ENCODE peak calls at places on chromosomes 2 and 18, in four cellular contexts. One of them, this sample, is unnamed.

GRCh38 chr2:176553685-176554106 is 284.5 kb downstream of the MTX2 start:
- DNase-seq in adrenal gland: peak; percentile 82
- DNase-seq in mammary epithelial cell: peak; percentile 43
- DNase-seq in SK-N-SH: peak; percentile 78
- DNase-seq in this sample: peak; percentile 27

GRCh38 chr2:113342650-113343049 is 63.9 kb upstream of the PAX8 start:
- DNase-seq in adrenal gland: peak; percentile 27
- DNase-seq in mammary epithelial cell: no peak
- DNase-seq in SK-N-SH: no peak
- DNase-seq in this sample: no peak

GRCh38 chr18:48615566-48616401 is 77.0 kb downstream of the CTIF start:
- DNase-seq in adrenal gland: no peak
- DNase-seq in mammary epithelial cell: no peak
- DNase-seq in SK-N-SH: no peak
- DNase-seq in this sample: no peak

GRCh38 chr18:30828700-30829099 is 213.8 kb downstream of the DSC3 start:
- DNase-seq in adrenal gland: no peak
- DNase-seq in mammary epithelial cell: peak; percentile 32
- DNase-seq in SK-N-SH: no peak
- DNase-seq in this sample: no peak

GRCh38 chr2:20507166-20507692 is 60.4 kb downstream of the RHOB start:
- DNase-seq in adrenal gland: no peak
- DNase-seq in mammary epithelial cell: no peak
- DNase-seq in SK-N-SH: no peak
- DNase-seq in this sample: peak; percentile 52

GRCh38 chr2:25740810-25741381 is 67.5 kb upstream of the DTNB start:
- DNase-seq in adrenal gland: no peak
- DNase-seq in mammary epithelial cell: peak; percentile 21
- DNase-seq in SK-N-SH: no peak
- DNase-seq in this sample: peak; percentile 30

GRCh38 chr2:128236491-128237035 is 82.1 kb downstream of the HS6ST1 start:
- DNase-seq in adrenal gland: peak; percentile 46
- DNase-seq in mammary epithelial cell: peak; percentile 64
- DNase-seq in SK-N-SH: no peak
- DNase-seq in this sample: no peak

GRCh38 chr2:225457462-225457861 is 58.0 kb downstream of the NYAP2 start:
- DNase-seq in adrenal gland: no peak
- DNase-seq in mammary epithelial cell: no peak
- DNase-seq in SK-N-SH: no peak
- DNase-seq in this sample: no peak

GRCh38 chr2:218123986-218124385 is 1.8 kb upstream of the CXCR2 start:
- DNase-seq in adrenal gland: no peak
- DNase-seq in mammary epithelial cell: no peak
- DNase-seq in SK-N-SH: no peak
- DNase-seq in this sample: no peak

GRCh38 chr2:44120428-44120827 is 48.2 kb upstream of the PPM1B start:
- DNase-seq in adrenal gland: no peak
- DNase-seq in mammary epithelial cell: peak; percentile 86
- DNase-seq in SK-N-SH: no peak
- DNase-seq in this sample: no peak

GRCh38 chr2:88187038-88187676 is 17.0 kb downstream of the THNSL2 start:
- DNase-seq in adrenal gland: peak; percentile 42
- DNase-seq in mammary epithelial cell: peak; percentile 72
- DNase-seq in SK-N-SH: peak; percentile 82
- DNase-seq in this sample: peak; percentile 69

GRCh38 chr2:1817256-1818127 is 73.2 kb upstream of the PXDN start:
- DNase-seq in adrenal gland: peak; percentile 88
- DNase-seq in mammary epithelial cell: peak; percentile 81
- DNase-seq in SK-N-SH: peak; percentile 99
- DNase-seq in this sample: peak; percentile 74

GRCh38 chr2:14826518-14826917 is 194.0 kb downstream of the LRATD1 start:
- DNase-seq in adrenal gland: no peak
- DNase-seq in mammary epithelial cell: peak; percentile 77
- DNase-seq in SK-N-SH: no peak
- DNase-seq in this sample: no peak

GRCh38 chr2:239606955-239607794 is 206.4 kb upstream of the HDAC4 start:
- DNase-seq in adrenal gland: no peak
- DNase-seq in mammary epithelial cell: no peak
- DNase-seq in SK-N-SH: no peak
- DNase-seq in this sample: no peak

GRCh38 chr2:172403402-172403801 is 24.0 kb upstream of the ITGA6 start:
- DNase-seq in adrenal gland: no peak
- DNase-seq in mammary epithelial cell: peak; percentile 82
- DNase-seq in SK-N-SH: no peak
- DNase-seq in this sample: no peak

GRCh38 chr2:174634130-174635014 is 36.8 kb upstream of the WIPF1 start:
- DNase-seq in adrenal gland: no peak
- DNase-seq in mammary epithelial cell: no peak
- DNase-seq in SK-N-SH: no peak
- DNase-seq in this sample: no peak

GRCh38 chr2:45435316-45435715 is 175.8 kb downstream of the SRBD1 start:
- DNase-seq in adrenal gland: peak; percentile 34
- DNase-seq in mammary epithelial cell: peak; percentile 48
- DNase-seq in SK-N-SH: peak; percentile 24
- DNase-seq in this sample: no peak

GRCh38 chr2:223724831-223725230 is 112.6 kb downstream of the AP1S3 start:
- DNase-seq in adrenal gland: no peak
- DNase-seq in mammary epithelial cell: no peak
- DNase-seq in SK-N-SH: peak; percentile 7
- DNase-seq in this sample: no peak

GRCh38 chr18:12744103-12744502 is 41.3 kb downstream of the PSMG2 start:
- DNase-seq in adrenal gland: no peak
- DNase-seq in mammary epithelial cell: peak; percentile 64
- DNase-seq in SK-N-SH: peak; percentile 66
- DNase-seq in this sample: no peak

GRCh38 chr2:229169751-229170150 is 101.3 kb downstream of the PID1 start:
- DNase-seq in adrenal gland: peak; percentile 48
- DNase-seq in mammary epithelial cell: no peak
- DNase-seq in SK-N-SH: no peak
- DNase-seq in this sample: no peak

GRCh38 chr2:69619725-69620124 is 23.8 kb downstream of the AAK1 start:
- DNase-seq in adrenal gland: no peak
- DNase-seq in mammary epithelial cell: no peak
- DNase-seq in SK-N-SH: no peak
- DNase-seq in this sample: no peak

GRCh38 chr2:40372586-40372985 is 79.3 kb downstream of the SLC8A1 start:
- DNase-seq in adrenal gland: no peak
- DNase-seq in mammary epithelial cell: no peak
- DNase-seq in SK-N-SH: no peak
- DNase-seq in this sample: no peak

GRCh38 chr2:39686470-39686869 is 20.8 kb downstream of the TMEM178A start:
- DNase-seq in adrenal gland: no peak
- DNase-seq in mammary epithelial cell: no peak
- DNase-seq in SK-N-SH: no peak
- DNase-seq in this sample: no peak

GRCh38 chr2:54185105-54185504 is 69.7 kb downstream of the ACYP2 start:
- DNase-seq in adrenal gland: no peak
- DNase-seq in mammary epithelial cell: no peak
- DNase-seq in SK-N-SH: no peak
- DNase-seq in this sample: no peak

GRCh38 chr2:196677404-196677803 is 37.9 kb downstream of the CCDC150 start:
- DNase-seq in adrenal gland: no peak
- DNase-seq in mammary epithelial cell: peak; percentile 74
- DNase-seq in SK-N-SH: peak; percentile 25
- DNase-seq in this sample: no peak

GRCh38 chr2:100924520-100925451 is 77.3 kb upstream of the RPL31 start:
- DNase-seq in adrenal gland: peak; percentile 83
- DNase-seq in mammary epithelial cell: no peak
- DNase-seq in SK-N-SH: no peak
- DNase-seq in this sample: no peak

GRCh38 chr2:100923461-100924020 is 78.5 kb upstream of the RPL31 start:
- DNase-seq in adrenal gland: no peak
- DNase-seq in mammary epithelial cell: no peak
- DNase-seq in SK-N-SH: no peak
- DNase-seq in this sample: no peak

GRCh38 chr2:100921685-100922161 is 80.4 kb upstream of the RPL31 start:
- DNase-seq in adrenal gland: no peak
- DNase-seq in mammary epithelial cell: no peak
- DNase-seq in SK-N-SH: peak; percentile 44
- DNase-seq in this sample: no peak

GRCh38 chr2:100924122-100924519 is 78.0 kb upstream of the RPL31 start:
- DNase-seq in adrenal gland: no peak
- DNase-seq in mammary epithelial cell: no peak
- DNase-seq in SK-N-SH: no peak
- DNase-seq in this sample: no peak

DNA sequence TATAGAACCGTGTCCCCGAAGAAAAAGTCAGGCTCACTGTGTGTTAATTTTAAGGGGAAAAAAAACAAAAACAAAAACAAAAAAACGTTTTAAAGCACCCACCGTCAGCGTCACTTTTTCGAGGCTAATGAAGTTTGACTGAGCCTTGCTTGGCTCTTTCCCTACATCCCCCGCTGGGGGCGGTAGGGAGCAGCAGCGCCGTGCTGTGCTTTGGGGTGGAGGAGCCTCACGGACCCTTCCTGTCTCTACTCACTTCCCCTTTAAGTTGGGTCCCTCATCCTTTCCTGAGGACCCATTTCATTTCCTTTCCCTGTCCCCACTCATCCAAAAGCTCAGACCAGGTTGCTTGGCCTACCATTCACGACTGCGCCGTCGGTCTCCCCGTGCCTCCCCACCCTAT is 82.8 kb upstream of the RPL31 start:
- DNase-seq in adrenal gland: no peak
- DNase-seq in mammary epithelial cell: no peak
- DNase-seq in SK-N-SH: peak; percentile 19
- DNase-seq in this sample: no peak
- TF ChIP-seq CTCF in adrenal gland: peak; percentile 22
- TF ChIP-seq CTCF in mammary epithelial cell: peak; percentile 24
- TF ChIP-seq CTCF in SK-N-SH: peak; percentile 41
- TF ChIP-seq CTCF in this sample: peak; percentile 51

GRCh38 chr2:99473496-99474083 is 16.2 kb downstream of the REV1 start:
- DNase-seq in adrenal gland: no peak
- DNase-seq in mammary epithelial cell: no peak
- DNase-seq in SK-N-SH: no peak
- DNase-seq in this sample: no peak
- H3K27ac ChIP-seq in adrenal gland: no peak overlapping the region
- H3K27ac ChIP-seq in mammary epithelial cell: peak overlapping the region; percentile 43
- H3K27ac ChIP-seq in SK-N-SH: no peak overlapping the region
- H3K27ac ChIP-seq in this sample: no peak overlapping the region

DNA sequence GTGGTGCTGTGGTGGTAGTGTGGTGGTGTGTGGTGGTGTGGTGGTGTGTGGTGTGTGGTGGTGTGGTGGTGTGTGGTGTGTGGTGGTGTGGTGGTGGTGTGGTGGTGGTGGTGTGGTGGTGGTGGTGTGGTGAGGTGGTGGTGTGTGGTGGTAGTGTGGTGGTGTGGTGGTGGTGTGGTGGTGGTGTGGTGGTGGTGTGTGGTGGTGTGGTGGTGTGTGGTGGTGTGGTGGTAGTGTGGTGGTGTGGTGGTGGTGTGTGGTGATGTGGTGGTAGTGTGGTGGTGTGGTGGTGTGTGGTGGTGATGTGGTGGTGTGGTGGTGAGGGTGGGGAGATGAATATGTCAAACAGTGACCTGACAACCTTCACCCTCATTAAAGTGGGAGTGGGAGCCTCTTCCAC is 55.6 kb upstream of the DLGAP1 start:
- DNase-seq in adrenal gland: no peak
- DNase-seq in mammary epithelial cell: peak; percentile 0
- DNase-seq in SK-N-SH: peak; percentile 10
- DNase-seq in this sample: no peak
- H3K9me3 ChIP-seq in adrenal gland: no peaks in the 10 kb centered on the region
- H3K9me3 ChIP-seq in mammary epithelial cell: peaks cover 18% of the 10 kb centered on the region
- H3K9me3 ChIP-seq in SK-N-SH: no peaks in the 10 kb centered on the region
- H3K9me3 ChIP-seq in this sample: no peaks in the 10 kb centered on the region

DNA sequence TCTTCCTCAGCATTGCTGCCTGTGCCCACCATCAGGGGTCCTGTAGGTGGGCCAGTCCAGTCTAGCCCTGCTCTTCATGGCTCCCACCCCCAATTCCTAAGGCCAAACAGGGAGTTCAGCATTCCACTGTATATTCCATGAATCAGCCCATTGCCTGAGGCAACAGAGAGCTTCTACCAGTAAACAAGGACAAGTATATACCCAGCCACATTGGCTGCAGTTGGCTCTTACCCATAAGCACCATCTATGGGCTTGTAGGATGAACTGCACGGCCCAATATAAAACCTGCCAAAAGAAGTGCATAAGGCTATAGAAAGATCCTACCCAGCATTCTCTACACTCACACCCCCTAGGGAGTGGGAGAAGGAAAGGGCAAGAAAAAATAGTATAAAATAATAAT is 95.1 kb upstream of the SALL3 start:
- DNase-seq in adrenal gland: no peak
- DNase-seq in mammary epithelial cell: no peak
- DNase-seq in SK-N-SH: no peak
- DNase-seq in this sample: no peak
- TF ChIP-seq CTCF in adrenal gland: no peak
- TF ChIP-seq CTCF in mammary epithelial cell: no peak
- TF ChIP-seq CTCF in SK-N-SH: no peak
- TF ChIP-seq CTCF in this sample: peak; percentile 51

GRCh38 chr2:120809151-120809550 is 73.5 kb downstream of the GLI2 start:
- DNase-seq in adrenal gland: no peak
- DNase-seq in mammary epithelial cell: no peak
- DNase-seq in SK-N-SH: no peak
- DNase-seq in this sample: no peak
- H3K27ac ChIP-seq in adrenal gland: no peak overlapping the region
- H3K27ac ChIP-seq in mammary epithelial cell: no peak overlapping the region
- H3K27ac ChIP-seq in SK-N-SH: no peak overlapping the region
- H3K27ac ChIP-seq in this sample: no peak overlapping the region

GRCh38 chr2:79554899-79555298 is 42.0 kb downstream of the CTNNA2 start:
- DNase-seq in adrenal gland: no peak
- DNase-seq in mammary epithelial cell: no peak
- DNase-seq in SK-N-SH: no peak
- DNase-seq in this sample: no peak

GRCh38 chr2:79547568-79547967 is 34.7 kb downstream of the CTNNA2 start:
- DNase-seq in adrenal gland: no peak
- DNase-seq in mammary epithelial cell: no peak
- DNase-seq in SK-N-SH: no peak
- DNase-seq in this sample: no peak

DNA sequence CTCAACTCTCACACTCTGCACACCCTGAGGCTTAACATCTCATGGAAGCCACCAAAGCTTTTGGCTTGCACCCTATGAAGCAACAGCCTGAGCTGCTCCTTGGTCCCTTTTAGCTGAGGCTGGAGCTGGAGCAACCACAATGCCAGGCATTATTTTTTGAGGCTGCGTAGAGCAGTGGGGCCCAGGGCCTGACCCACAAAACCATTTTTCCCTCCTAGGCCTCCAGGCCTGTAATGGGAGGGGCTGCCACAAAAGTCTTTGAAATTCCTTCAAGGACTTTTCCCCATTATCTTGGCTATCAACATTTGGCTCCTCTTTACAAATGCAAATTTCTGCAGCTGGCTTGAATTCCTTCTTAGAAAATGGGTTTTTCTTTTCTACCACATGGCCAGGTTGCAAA is 39.8 kb downstream of the CTNNA2 start:
- DNase-seq in adrenal gland: no peak
- DNase-seq in mammary epithelial cell: no peak
- DNase-seq in SK-N-SH: no peak
- DNase-seq in this sample: no peak
- H3K9me3 ChIP-seq in adrenal gland: no peaks in the 10 kb centered on the region
- H3K9me3 ChIP-seq in mammary epithelial cell: peaks cover 43% of the 10 kb centered on the region
- H3K9me3 ChIP-seq in SK-N-SH: no peaks in the 10 kb centered on the region
- H3K9me3 ChIP-seq in this sample: peaks cover 18% of the 10 kb centered on the region

DNA sequence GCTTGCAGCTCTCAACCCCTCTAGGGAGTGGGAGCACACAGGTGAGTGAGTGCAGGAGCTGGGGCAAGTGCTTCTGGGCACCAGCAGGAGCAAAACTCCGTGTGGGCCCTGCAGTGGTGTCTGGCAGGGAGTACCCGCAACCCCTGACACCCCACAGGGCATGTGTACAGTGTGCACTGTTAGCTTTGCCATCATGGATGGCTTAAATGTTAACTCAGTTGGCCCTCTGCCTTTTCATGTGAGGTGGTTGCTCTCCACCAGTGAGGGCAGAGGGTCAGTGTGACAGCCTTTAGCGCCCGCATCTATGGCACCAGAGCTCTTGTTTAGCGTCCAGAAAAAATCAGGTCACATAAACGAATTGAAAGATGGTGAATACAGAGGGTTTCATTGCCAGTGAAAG is 92.7 kb downstream of the TPGS2 start:
- DNase-seq in adrenal gland: no peak
- DNase-seq in mammary epithelial cell: no peak
- DNase-seq in SK-N-SH: no peak
- DNase-seq in this sample: no peak
- TF ChIP-seq CTCF in adrenal gland: no peak
- TF ChIP-seq CTCF in mammary epithelial cell: no peak
- TF ChIP-seq CTCF in SK-N-SH: no peak
- TF ChIP-seq CTCF in this sample: no peak